ENCODE peak calls at places on chromosomes 13 and 19, in six cellular contexts. X, Y, M, D, F and O are unnamed samples. For H3K27me3, the result is how much of the 10 kb centered on the place peaks cover.

GRCh38 chr13:102289606-102290005 is 112.2 kb downstream of the FGF14 start:
- DNase-seq in M (no peak), F (no peak), Y (no peak), X (no peak), D (peak), O (no peak)

GRCh38 chr19:6774821-6775707 is 2.6 kb downstream of the VAV1 start:
- DNase-seq in D (no peak), M (no peak), Y (no peak), F (no peak), X (no peak), O (no peak)

GRCh38 chr13:74290324-74290773 is 156.1 kb upstream of the KLF12 start:
- DNase-seq in F (no peak), Y (peak), M (peak), X (peak), D (peak), O (peak)

GRCh38 chr13:113493315-113493951 is 2.9 kb upstream of the DCUN1D2 start:
- DNase-seq in M (no peak), F (no peak), Y (peak), X (no peak), D (peak), O (peak)

GRCh38 chr13:42405665-42406390 is 133.9 kb downstream of the AKAP11 start:
- DNase-seq in F (no peak), D (peak), Y (no peak), M (no peak), X (no peak), O (peak)

GRCh38 chr19:5150331-5150901 is 181.5 kb downstream of the KDM4B start:
- DNase-seq in F (peak), D (no peak), X (no peak), Y (no peak), M (peak), O (no peak)

GRCh38 chr19:23799321-23799720 is 40.6 kb upstream of the ZNF681 start:
- DNase-seq in M (no peak), Y (no peak), D (no peak), F (peak), X (no peak), O (no peak)

GRCh38 chr13:59435024-59435423 is 728.7 kb downstream of the DIAPH3 start:
- DNase-seq in F (no peak), X (no peak), D (no peak), M (no peak), Y (no peak), O (no peak)

GRCh38 chr13:25046274-25046984 is 49.5 kb upstream of the PABPC3 start:
- DNase-seq in M (peak), X (no peak), F (no peak), Y (peak), D (no peak), O (no peak)

GRCh38 chr13:59088716-59089115 is 1075.0 kb downstream of the DIAPH3 start:
- DNase-seq in M (no peak), Y (no peak), F (no peak), X (no peak), D (peak), O (no peak)

GRCh38 chr19:3471954-3472655 is 8.2 kb downstream of the SMIM24 start:
- DNase-seq in M (no peak), X (no peak), Y (no peak), F (peak), D (no peak), O (peak)
- H2BK5ac ChIP-seq in M (no peak), X (no peak), Y (no peak), F (no peak), D (no peak), O (no peak)

DNA sequence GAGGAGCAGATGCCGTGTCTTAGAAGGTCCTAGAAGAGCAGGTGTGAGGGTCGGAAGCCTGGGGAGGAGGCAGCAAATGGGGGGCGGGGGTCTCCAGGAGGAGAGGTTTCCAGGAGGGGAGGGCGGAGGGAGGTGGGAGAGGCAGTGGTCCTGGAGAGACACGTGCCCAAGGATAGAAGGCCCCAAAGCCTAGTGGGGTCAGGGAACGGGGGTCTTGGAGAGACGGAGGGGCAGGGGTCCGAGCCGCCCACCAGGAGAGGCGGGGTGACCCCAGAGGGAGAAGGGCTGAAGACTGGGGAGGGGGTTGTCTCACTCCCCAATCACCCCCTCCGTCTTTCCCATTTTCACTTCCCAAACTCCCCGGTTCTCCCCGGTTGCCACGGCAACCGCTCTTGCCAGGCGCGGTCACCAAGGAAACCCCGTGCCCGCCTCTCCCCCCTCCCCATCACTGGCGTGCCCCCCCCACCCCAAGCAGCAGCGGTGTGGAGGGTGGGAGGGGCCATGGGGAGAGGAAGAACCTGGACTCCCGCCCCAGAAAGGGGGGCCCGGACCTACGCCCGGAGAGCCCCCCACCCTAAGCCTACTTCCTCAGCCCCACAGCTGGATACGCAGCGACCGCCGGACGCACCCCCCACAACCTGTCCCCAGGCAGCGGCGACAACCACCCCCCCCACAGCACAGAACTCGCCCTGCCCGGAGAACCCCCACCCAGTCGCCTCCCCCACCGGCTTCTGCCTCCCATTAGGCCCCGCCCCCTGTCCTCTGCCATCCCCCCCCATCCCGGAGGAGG is 988 bp downstream of the LRRC4B start:
- DNase-seq in X (peak), Y (peak), D (no peak), F (peak), M (no peak), O (no peak)
- H3K27me3 ChIP-seq in X (under half), Y (under half), D (under half), F (under half), M (under half), O (under half)

DNA sequence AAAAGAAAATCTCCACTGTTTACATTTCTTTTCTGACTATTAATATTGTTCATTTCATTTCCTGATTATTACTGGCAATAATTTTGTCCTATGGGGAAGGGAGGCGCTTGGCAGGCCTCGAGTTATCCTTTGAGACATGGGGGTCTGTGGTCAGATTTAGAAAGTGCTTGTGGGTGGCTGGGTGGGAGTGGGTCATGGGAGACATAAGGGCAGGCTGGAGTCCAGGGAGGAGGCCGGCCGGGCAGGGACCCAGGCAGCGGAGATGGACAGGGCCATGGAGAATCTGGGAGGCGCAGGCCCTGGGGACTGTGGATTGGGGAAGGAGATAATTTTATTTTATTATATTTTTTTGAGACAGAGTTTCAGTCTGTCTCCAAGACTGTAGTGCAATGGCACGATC is 40.1 kb downstream of the LTBP4 start:
- DNase-seq in D (no peak), Y (no peak), F (no peak), M (no peak), X (no peak), O (no peak)
- H3K18ac ChIP-seq in D (peak), Y (peak), F (no peak), M (no peak), X (no peak), O (peak)

DNA sequence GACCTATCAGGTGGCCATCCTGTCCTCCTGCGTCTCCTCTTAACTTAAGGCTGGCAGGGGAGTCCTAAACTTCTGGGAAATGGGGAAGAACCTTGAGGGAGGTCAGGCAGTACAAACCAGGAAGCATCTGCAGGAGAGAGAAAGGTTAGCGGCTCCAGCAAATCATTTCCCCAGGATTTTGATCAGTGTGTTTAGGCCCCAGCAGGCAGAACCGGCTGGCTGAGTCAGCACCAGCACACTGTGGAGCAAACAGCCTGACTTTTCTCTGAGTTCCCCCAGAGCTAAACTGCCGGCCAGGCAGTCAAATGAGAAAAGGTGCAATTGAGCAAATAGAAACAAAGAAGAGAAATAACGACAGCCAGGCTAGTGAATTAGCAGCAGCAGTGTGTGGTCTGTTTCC is 46.7 kb upstream of the MEDAG start:
- DNase-seq in D (no peak), Y (no peak), F (no peak), X (no peak), M (no peak), O (no peak)
- H2BK5ac ChIP-seq in D (no peak), Y (no peak), F (no peak), X (no peak), M (no peak), O (peak)

GRCh38 chr19:13459351-13459750 is 46.9 kb downstream of the CACNA1A start:
- DNase-seq in M (no peak), Y (no peak), D (no peak), F (peak), X (peak), O (no peak)
- H3K27me3 ChIP-seq in M (under half), Y (under half), D (under half), F (under half), X (under half), O (under half)

GRCh38 chr13:30802953-30803478 is 67.7 kb downstream of the ALOX5AP start:
- DNase-seq in X (peak), D (peak), Y (peak), F (peak), M (peak), O (peak)
- H3K18ac ChIP-seq in X (peak), D (peak), Y (no peak), F (no peak), M (no peak), O (peak)

DNA sequence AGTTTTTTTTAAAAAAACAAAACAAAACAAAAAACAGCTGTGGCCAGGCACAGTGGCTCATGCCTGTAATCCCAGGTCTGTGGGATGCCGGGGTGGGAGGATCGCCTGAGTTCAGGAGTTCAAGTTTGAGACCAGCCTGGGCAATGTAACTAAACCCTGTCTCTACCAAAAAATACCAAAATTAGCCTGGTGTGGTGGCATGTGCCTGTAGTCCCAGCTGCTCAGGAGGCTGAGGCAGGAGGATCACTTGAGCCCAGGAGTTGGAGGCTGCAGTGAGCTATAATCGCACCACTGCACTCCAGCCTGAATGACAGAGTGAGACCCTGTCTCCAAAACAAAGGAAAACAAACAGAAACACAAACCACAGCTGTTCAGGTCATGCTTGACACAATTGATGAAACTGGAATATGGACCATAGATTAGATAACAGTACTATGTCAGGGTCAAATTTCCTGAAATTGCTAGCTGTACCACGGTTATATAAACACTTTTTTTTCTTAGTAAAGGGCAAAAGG is 6.9 kb upstream of the ANGPTL4 start:
- DNase-seq in D (no peak), X (no peak), M (no peak), Y (no peak), F (no peak), O (no peak)
- H2BK5ac ChIP-seq in D (no peak), X (no peak), M (no peak), Y (no peak), F (no peak), O (no peak)

GRCh38 chr13:110238795-110239194 is 68.2 kb downstream of the COL4A1 start:
- DNase-seq in M (no peak), X (no peak), F (no peak), D (no peak), Y (peak), O (no peak)

GRCh38 chr13:110240943-110241342 is 66.0 kb downstream of the COL4A1 start:
- DNase-seq in M (no peak), F (no peak), D (no peak), X (no peak), Y (no peak), O (no peak)

GRCh38 chr13:110239280-110240120 is 67.5 kb downstream of the COL4A1 start:
- DNase-seq in F (peak), X (no peak), Y (no peak), M (no peak), D (no peak), O (no peak)

GRCh38 chr13:110242615-110243014 is 64.3 kb downstream of the COL4A1 start:
- DNase-seq in Y (no peak), M (no peak), X (no peak), F (peak), D (no peak), O (no peak)

DNA sequence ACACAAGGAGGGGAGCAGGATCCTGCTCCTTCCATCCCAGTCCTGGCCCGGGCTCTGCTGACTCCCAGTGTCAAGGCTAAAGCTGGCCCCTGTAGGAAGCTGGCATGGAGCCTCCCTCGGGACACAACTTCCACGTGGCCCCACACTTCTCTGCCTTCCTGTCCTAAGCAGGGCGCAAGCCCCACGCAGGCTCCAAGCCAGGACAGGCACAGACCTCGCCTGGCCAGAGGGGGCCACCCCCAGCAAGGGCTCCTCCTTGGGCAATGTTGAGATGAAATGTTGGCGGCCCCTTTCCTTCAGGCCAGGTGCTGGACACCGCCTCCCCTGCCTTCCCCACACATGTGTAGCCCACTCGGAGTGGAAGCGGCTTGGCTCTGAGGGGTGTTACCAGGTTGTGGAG is 66.6 kb downstream of the COL4A1 start:
- DNase-seq in F (peak), M (no peak), Y (no peak), D (no peak), X (no peak), O (no peak)
- H3K27me3 ChIP-seq in F (under half), M (under half), Y (under half), D (under half), X (under half), O (under half)